ENCODE peak calls at places on chromosome 12, in five cellular contexts. One of them, this sample, is unnamed.

GRCh38 chr12:45577844-45578399 is 151.6 kb upstream of the ARID2 start:
- DNase-seq in CD8-positive, alpha-beta T cell: no peak
- DNase-seq in choroid plexus epithelial cell: no peak
- DNase-seq in GM12865: peak
- DNase-seq in GM06990: peak
- DNase-seq in this sample: no peak

GRCh38 chr12:55729592-55730446 is 1.0 kb upstream of the CD63 start:
- DNase-seq in CD8-positive, alpha-beta T cell: peak
- DNase-seq in choroid plexus epithelial cell: peak
- DNase-seq in GM12865: peak
- DNase-seq in GM06990: peak
- DNase-seq in this sample: peak

GRCh38 chr12:678747-679712 is 15.8 kb upstream of the NINJ2 start:
- DNase-seq in CD8-positive, alpha-beta T cell: no peak
- DNase-seq in choroid plexus epithelial cell: no peak
- DNase-seq in GM12865: peak
- DNase-seq in GM06990: no peak
- DNase-seq in this sample: no peak

GRCh38 chr12:115402443-115403170 is 718.6 kb upstream of the TBX3 start:
- DNase-seq in CD8-positive, alpha-beta T cell: no peak
- DNase-seq in choroid plexus epithelial cell: no peak
- DNase-seq in GM12865: no peak
- DNase-seq in GM06990: no peak
- DNase-seq in this sample: no peak

GRCh38 chr12:88052686-88053085 is 23.5 kb upstream of the C12orf50 start:
- DNase-seq in CD8-positive, alpha-beta T cell: no peak
- DNase-seq in choroid plexus epithelial cell: peak
- DNase-seq in GM12865: peak
- DNase-seq in GM06990: no peak
- DNase-seq in this sample: no peak

GRCh38 chr12:14928946-14929345 is 9.4 kb downstream of the ERP27 start:
- DNase-seq in CD8-positive, alpha-beta T cell: no peak
- DNase-seq in choroid plexus epithelial cell: no peak
- DNase-seq in GM12865: no peak
- DNase-seq in GM06990: no peak
- DNase-seq in this sample: no peak

GRCh38 chr12:42129595-42130204 is 15.0 kb downstream of the GXYLT1 start:
- DNase-seq in CD8-positive, alpha-beta T cell: no peak
- DNase-seq in choroid plexus epithelial cell: peak
- DNase-seq in GM12865: peak
- DNase-seq in GM06990: no peak
- DNase-seq in this sample: no peak

GRCh38 chr12:63068857-63069442 is 82.1 kb downstream of the AVPR1A start:
- DNase-seq in CD8-positive, alpha-beta T cell: no peak
- DNase-seq in choroid plexus epithelial cell: peak
- DNase-seq in GM12865: peak
- DNase-seq in GM06990: no peak
- DNase-seq in this sample: no peak

GRCh38 chr12:33115716-33116115 is 219.1 kb upstream of the PKP2 start:
- DNase-seq in CD8-positive, alpha-beta T cell: no peak
- DNase-seq in choroid plexus epithelial cell: no peak
- DNase-seq in GM12865: no peak
- DNase-seq in GM06990: no peak
- DNase-seq in this sample: no peak

GRCh38 chr12:116441292-116441691 is 117.9 kb upstream of the MAP1LC3B2 start:
- DNase-seq in CD8-positive, alpha-beta T cell: no peak
- DNase-seq in choroid plexus epithelial cell: peak
- DNase-seq in GM12865: no peak
- DNase-seq in GM06990: no peak
- DNase-seq in this sample: no peak

GRCh38 chr12:112473056-112473455 is 54.3 kb downstream of the PTPN11 start:
- DNase-seq in CD8-positive, alpha-beta T cell: no peak
- DNase-seq in choroid plexus epithelial cell: peak
- DNase-seq in GM12865: peak
- DNase-seq in GM06990: no peak
- DNase-seq in this sample: no peak

GRCh38 chr12:90060031-90060430 is 351.4 kb upstream of the ATP2B1 start:
- DNase-seq in CD8-positive, alpha-beta T cell: no peak
- DNase-seq in choroid plexus epithelial cell: no peak
- DNase-seq in GM12865: no peak
- DNase-seq in GM06990: no peak
- DNase-seq in this sample: no peak

GRCh38 chr12:26090853-26091510 is 33.9 kb downstream of the BHLHE41 start:
- DNase-seq in CD8-positive, alpha-beta T cell: no peak
- DNase-seq in choroid plexus epithelial cell: peak
- DNase-seq in GM12865: no peak
- DNase-seq in GM06990: no peak
- DNase-seq in this sample: no peak

GRCh38 chr12:18696971-18697602 is 40.7 kb downstream of the PLCZ1 start:
- DNase-seq in CD8-positive, alpha-beta T cell: no peak
- DNase-seq in choroid plexus epithelial cell: peak
- DNase-seq in GM12865: no peak
- DNase-seq in GM06990: no peak
- DNase-seq in this sample: no peak

GRCh38 chr12:57085999-57086950 is 2.6 kb upstream of the NAB2 start:
- DNase-seq in CD8-positive, alpha-beta T cell: no peak
- DNase-seq in choroid plexus epithelial cell: peak
- DNase-seq in GM12865: peak
- DNase-seq in GM06990: peak
- DNase-seq in this sample: no peak

GRCh38 chr12:89154743-89155530 is 197.4 kb downstream of the DUSP6 start:
- DNase-seq in CD8-positive, alpha-beta T cell: no peak
- DNase-seq in choroid plexus epithelial cell: peak
- DNase-seq in GM12865: no peak
- DNase-seq in GM06990: no peak
- DNase-seq in this sample: no peak

GRCh38 chr12:31324845-31325523 is 966 bp downstream of the SINHCAF start:
- DNase-seq in CD8-positive, alpha-beta T cell: peak
- DNase-seq in choroid plexus epithelial cell: peak
- DNase-seq in GM12865: peak
- DNase-seq in GM06990: peak
- DNase-seq in this sample: peak

GRCh38 chr12:109346920-109347319 is 780 bp upstream of the MYO1H start:
- DNase-seq in CD8-positive, alpha-beta T cell: no peak
- DNase-seq in choroid plexus epithelial cell: no peak
- DNase-seq in GM12865: peak
- DNase-seq in GM06990: no peak
- DNase-seq in this sample: peak

GRCh38 chr12:56591111-56591510 is 39.0 kb downstream of the BAZ2A start:
- DNase-seq in CD8-positive, alpha-beta T cell: no peak
- DNase-seq in choroid plexus epithelial cell: no peak
- DNase-seq in GM12865: no peak
- DNase-seq in GM06990: no peak
- DNase-seq in this sample: no peak

GRCh38 chr12:108890208-108890607 is 10.3 kb downstream of the DAO start:
- DNase-seq in CD8-positive, alpha-beta T cell: no peak
- DNase-seq in choroid plexus epithelial cell: peak
- DNase-seq in GM12865: peak
- DNase-seq in GM06990: no peak
- DNase-seq in this sample: no peak

GRCh38 chr12:67720383-67720856 is 71.9 kb downstream of the DYRK2 start:
- DNase-seq in CD8-positive, alpha-beta T cell: no peak
- DNase-seq in choroid plexus epithelial cell: peak
- DNase-seq in GM12865: no peak
- DNase-seq in GM06990: no peak
- DNase-seq in this sample: no peak

GRCh38 chr12:31232361-31232965 is 93.5 kb downstream of the SINHCAF start:
- DNase-seq in CD8-positive, alpha-beta T cell: no peak
- DNase-seq in choroid plexus epithelial cell: no peak
- DNase-seq in GM12865: no peak
- DNase-seq in GM06990: no peak
- DNase-seq in this sample: peak

GRCh38 chr12:19771858-19772257 is 332.6 kb downstream of the AEBP2 start:
- DNase-seq in CD8-positive, alpha-beta T cell: no peak
- DNase-seq in choroid plexus epithelial cell: peak
- DNase-seq in GM12865: no peak
- DNase-seq in GM06990: no peak
- DNase-seq in this sample: no peak

GRCh38 chr12:104230704-104231103 is 15.1 kb downstream of the TXNRD1 start:
- DNase-seq in CD8-positive, alpha-beta T cell: no peak
- DNase-seq in choroid plexus epithelial cell: no peak
- DNase-seq in GM12865: no peak
- DNase-seq in GM06990: no peak
- DNase-seq in this sample: no peak

GRCh38 chr12:104222981-104223380 is 7.4 kb downstream of the TXNRD1 start:
- DNase-seq in CD8-positive, alpha-beta T cell: no peak
- DNase-seq in choroid plexus epithelial cell: no peak
- DNase-seq in GM12865: no peak
- DNase-seq in GM06990: no peak
- DNase-seq in this sample: no peak

GRCh38 chr12:104223599-104224168 is 8.1 kb downstream of the TXNRD1 start:
- DNase-seq in CD8-positive, alpha-beta T cell: no peak
- DNase-seq in choroid plexus epithelial cell: no peak
- DNase-seq in GM12865: peak
- DNase-seq in GM06990: no peak
- DNase-seq in this sample: no peak

GRCh38 chr12:104230304-104230703 is 14.7 kb downstream of the TXNRD1 start:
- DNase-seq in CD8-positive, alpha-beta T cell: no peak
- DNase-seq in choroid plexus epithelial cell: no peak
- DNase-seq in GM12865: no peak
- DNase-seq in GM06990: no peak
- DNase-seq in this sample: no peak

DNA sequence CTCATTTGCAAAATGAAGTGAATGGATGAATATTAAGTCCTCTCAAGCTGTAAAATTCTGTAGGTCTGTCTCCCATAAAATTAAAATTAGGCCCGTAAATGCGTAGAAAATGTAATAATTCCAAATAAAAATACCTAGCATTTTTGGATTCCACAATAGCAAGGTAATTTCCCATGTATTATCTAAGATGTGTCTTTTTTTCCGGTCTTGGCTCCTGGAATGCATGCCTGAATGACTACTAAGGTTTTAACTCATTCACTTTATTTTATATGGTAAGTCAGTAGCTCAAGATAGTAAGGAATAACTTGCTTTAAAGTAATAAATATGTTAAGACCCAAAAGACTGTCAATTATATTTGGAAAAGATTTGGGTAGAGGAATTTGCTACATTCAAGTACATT is 11.1 kb downstream of the TXNRD1 start:
- DNase-seq in CD8-positive, alpha-beta T cell: no peak
- DNase-seq in choroid plexus epithelial cell: peak
- DNase-seq in GM12865: no peak
- DNase-seq in GM06990: no peak
- DNase-seq in this sample: no peak
- H3K4me3 ChIP-seq in CD8-positive, alpha-beta T cell: no peak
- H3K4me3 ChIP-seq in choroid plexus epithelial cell: no peak
- H3K4me3 ChIP-seq in GM12865: no peak
- H3K4me3 ChIP-seq in GM06990: no peak
- H3K4me3 ChIP-seq in this sample: no peak

DNA sequence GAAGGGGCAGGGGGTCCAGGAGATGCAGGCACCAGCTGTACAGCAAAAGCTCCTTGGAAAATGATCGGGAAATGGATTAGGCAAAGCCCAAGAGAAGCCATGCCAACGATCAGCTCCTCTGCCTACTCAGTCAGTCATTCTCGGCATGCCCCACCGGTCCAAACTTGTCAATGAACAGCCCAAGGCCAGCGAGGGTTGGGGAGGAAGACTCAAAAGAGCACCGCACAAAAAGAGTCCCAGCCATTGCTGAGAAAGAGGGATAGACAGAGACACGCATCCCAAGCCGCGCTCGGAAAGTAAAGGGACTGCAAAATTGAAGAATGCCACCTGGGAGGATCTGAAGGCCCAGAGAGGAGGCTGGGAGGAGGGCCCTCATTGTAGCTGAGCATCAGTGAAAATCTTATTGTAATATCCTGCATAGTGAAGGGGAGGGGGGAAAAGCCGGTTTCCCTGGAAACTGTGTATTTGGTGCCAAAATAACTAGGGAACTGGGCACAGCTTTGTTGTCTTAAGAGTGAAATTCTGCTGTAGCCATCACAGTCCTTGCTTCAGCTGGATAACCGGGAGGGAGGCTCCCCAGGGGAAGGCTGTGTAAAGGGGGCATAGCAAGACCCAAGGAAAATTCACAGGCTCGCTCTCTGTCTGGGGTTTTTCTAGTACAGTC is 4.7 kb downstream of the KDM2B start:
- DNase-seq in CD8-positive, alpha-beta T cell: no peak
- DNase-seq in choroid plexus epithelial cell: no peak
- DNase-seq in GM12865: no peak
- DNase-seq in GM06990: no peak
- DNase-seq in this sample: no peak
- H3K4me3 ChIP-seq in CD8-positive, alpha-beta T cell: no peak
- H3K4me3 ChIP-seq in choroid plexus epithelial cell: no peak
- H3K4me3 ChIP-seq in GM12865: peak
- H3K4me3 ChIP-seq in GM06990: no peak
- H3K4me3 ChIP-seq in this sample: no peak

GRCh38 chr12:106955377-106956047 is at the start of gene TMEM263:
- DNase-seq in CD8-positive, alpha-beta T cell: peak
- DNase-seq in choroid plexus epithelial cell: peak
- DNase-seq in GM12865: peak
- DNase-seq in GM06990: peak
- DNase-seq in this sample: peak

GRCh38 chr12:106954462-106955376 is 988 bp upstream of the TMEM263 start:
- DNase-seq in CD8-positive, alpha-beta T cell: peak
- DNase-seq in choroid plexus epithelial cell: no peak
- DNase-seq in GM12865: no peak
- DNase-seq in GM06990: peak
- DNase-seq in this sample: no peak

GRCh38 chr12:106956048-106956935 is 585 bp downstream of the TMEM263 start:
- DNase-seq in CD8-positive, alpha-beta T cell: peak
- DNase-seq in choroid plexus epithelial cell: peak
- DNase-seq in GM12865: peak
- DNase-seq in GM06990: peak
- DNase-seq in this sample: no peak

GRCh38 chr12:106950591-106950990 is 5.1 kb upstream of the TMEM263 start:
- DNase-seq in CD8-positive, alpha-beta T cell: no peak
- DNase-seq in choroid plexus epithelial cell: no peak
- DNase-seq in GM12865: no peak
- DNase-seq in GM06990: no peak
- DNase-seq in this sample: no peak

GRCh38 chr12:106953352-106954260 is 2.1 kb upstream of the TMEM263 start:
- DNase-seq in CD8-positive, alpha-beta T cell: no peak
- DNase-seq in choroid plexus epithelial cell: peak
- DNase-seq in GM12865: no peak
- DNase-seq in GM06990: no peak
- DNase-seq in this sample: no peak
- H3K4me3 ChIP-seq in CD8-positive, alpha-beta T cell: no peak
- H3K4me3 ChIP-seq in choroid plexus epithelial cell: no peak
- H3K4me3 ChIP-seq in GM12865: no peak
- H3K4me3 ChIP-seq in GM06990: no peak
- H3K4me3 ChIP-seq in this sample: no peak

DNA sequence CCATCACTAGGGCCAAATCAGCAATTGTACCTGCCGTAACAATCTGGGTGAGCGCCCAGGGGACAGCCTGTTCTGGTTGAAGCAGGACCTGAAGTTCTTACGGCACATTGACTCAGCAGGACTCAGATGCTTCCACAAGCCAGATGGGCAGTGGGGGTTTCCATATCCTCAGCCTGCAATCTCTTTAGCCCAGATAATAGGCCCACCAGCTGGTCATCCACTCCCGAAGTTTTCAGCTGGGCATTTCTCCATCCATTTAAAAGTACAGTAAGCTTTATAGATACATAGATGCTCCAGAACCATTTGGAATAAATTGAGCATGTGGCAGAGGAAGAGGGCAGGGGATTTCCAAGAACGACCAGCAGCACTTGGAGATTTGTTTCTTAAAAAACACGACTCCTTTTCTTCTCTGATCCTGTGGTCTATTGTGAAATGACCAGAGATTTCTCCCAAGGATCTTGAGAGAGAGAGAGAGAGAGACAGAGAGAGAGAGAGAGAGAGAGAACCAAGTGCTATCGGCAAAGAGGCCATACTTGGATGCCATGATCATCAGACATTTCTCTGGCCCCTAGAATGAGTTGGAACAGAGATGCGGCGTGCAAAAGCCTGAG is 74.8 kb upstream of the PLXNC1 start:
- DNase-seq in CD8-positive, alpha-beta T cell: no peak
- DNase-seq in choroid plexus epithelial cell: peak
- DNase-seq in GM12865: no peak
- DNase-seq in GM06990: no peak
- DNase-seq in this sample: no peak
- H3K4me3 ChIP-seq in CD8-positive, alpha-beta T cell: no peak
- H3K4me3 ChIP-seq in choroid plexus epithelial cell: no peak
- H3K4me3 ChIP-seq in GM12865: no peak
- H3K4me3 ChIP-seq in GM06990: no peak
- H3K4me3 ChIP-seq in this sample: no peak

This sample was measured in esophagus muscularis mucosa.